ENCODE peak calls at places on chromosomes 11 and 22, in eight cellular contexts. G is cardiac fibroblast; F is neural progenitor cell; D is endothelial cell; L is NB4; C is CD4-positive, alpha-beta T cell; V is AG10803; J is lung. H is an unnamed sample.
A peak's percentile ranks its signal among the peaks of the same experiment; 100 is the strongest.

GRCh38 chr11:1203505-1204271 is 19.2 kb upstream of the MUC5B start:
- DNase-seq in G (no peak), F (no peak), D (no peak), L (no peak), C (no peak), V (no peak), J (no peak), H (peak; percentile 70)

GRCh38 chr11:58726594-58727414 is 4.9 kb downstream of the GLYAT start:
- DNase-seq in G (no peak), F (no peak), D (no peak), L (peak; percentile 24), C (no peak), V (no peak), J (no peak), H (no peak)

GRCh38 chr11:71425851-71426250 is 22.3 kb downstream of the DHCR7 start:
- DNase-seq in G (no peak), F (no peak), D (no peak), L (no peak), C (no peak), V (no peak), J (no peak), H (no peak)

GRCh38 chr11:26088391-26088790 is 243.5 kb upstream of the ANO3 start:
- DNase-seq in G (peak; percentile 31), F (no peak), D (no peak), L (no peak), C (no peak), V (peak; percentile 68), J (no peak), H (no peak)

GRCh38 chr11:7910389-7910788 is 20.7 kb downstream of the OR10A6 start:
- DNase-seq in G (no peak), F (no peak), D (no peak), L (no peak), C (no peak), V (no peak), J (no peak), H (no peak)

GRCh38 chr22:21951931-21952465 is 650 bp downstream of the PPM1F start:
- DNase-seq in G (peak; percentile 48), F (peak; percentile 69), D (peak; percentile 33), L (peak; percentile 63), C (no peak), V (peak; percentile 49), J (no peak), H (no peak)

GRCh38 chr22:24291538-24292201 is 21.0 kb downstream of the SPECC1L start:
- DNase-seq in G (no peak), F (no peak), D (no peak), L (no peak), C (no peak), V (no peak), J (no peak), H (no peak)

GRCh38 chr11:107457205-107457557 is 444 bp downstream of the CWF19L2 start:
- DNase-seq in G (no peak), F (peak; percentile 54), D (no peak), L (peak; percentile 52), C (no peak), V (no peak), J (no peak), H (no peak)

GRCh38 chr11:117703209-117703608 is 93.8 kb downstream of the DSCAML1 start:
- DNase-seq in G (no peak), F (peak; percentile 64), D (no peak), L (no peak), C (no peak), V (no peak), J (no peak), H (no peak)

GRCh38 chr22:31474743-31475142 is 14.9 kb downstream of the EIF4ENIF1 start:
- DNase-seq in G (peak; percentile 79), F (no peak), D (no peak), L (no peak), C (no peak), V (peak; percentile 98), J (no peak), H (no peak)

GRCh38 chr11:1546536-1547466 is 25.3 kb downstream of the DUSP8 start:
- DNase-seq in G (peak; percentile 10), F (peak; percentile 87), D (peak; percentile 59), L (peak; percentile 46), C (peak; percentile 27), V (no peak), J (no peak), H (no peak)

GRCh38 chr22:28904211-28904808 is 20.9 kb downstream of the ZNRF3 start:
- DNase-seq in G (no peak), F (no peak), D (no peak), L (no peak), C (no peak), V (peak; percentile 36), J (no peak), H (no peak)

GRCh38 chr11:22472306-22472705 is 134.1 kb downstream of the SLC17A6 start:
- DNase-seq in G (peak; percentile 36), F (peak; percentile 13), D (peak; percentile 8), L (no peak), C (no peak), V (no peak), J (no peak), H (no peak)

GRCh38 chr11:132715041-132715440 is 817.3 kb downstream of the OPCML start:
- DNase-seq in G (peak; percentile 44), F (no peak), D (no peak), L (no peak), C (no peak), V (peak; percentile 33), J (no peak), H (no peak)

GRCh38 chr11:32881286-32881685 is 11.3 kb upstream of the QSER1 start:
- DNase-seq in G (peak; percentile 45), F (no peak), D (no peak), L (no peak), C (no peak), V (no peak), J (no peak), H (no peak)

GRCh38 chr11:91904792-91905785 is 319.5 kb upstream of the FAT3 start:
- DNase-seq in G (no peak), F (no peak), D (no peak), L (peak; percentile 12), C (no peak), V (no peak), J (no peak), H (no peak)

GRCh38 chr11:128738942-128739341 is 45.1 kb downstream of the FLI1 start:
- DNase-seq in G (no peak), F (no peak), D (no peak), L (peak; percentile 37), C (peak; percentile 32), V (no peak), J (no peak), H (no peak)

GRCh38 chr11:12007769-12008737 is at the start of gene DKK3:
- DNase-seq in G (no peak), F (peak; percentile 82), D (peak; percentile 16), L (no peak), C (no peak), V (peak; percentile 63), J (no peak), H (no peak)

GRCh38 chr11:46736615-46737014 is 17.6 kb downstream of the F2 start:
- DNase-seq in G (no peak), F (no peak), D (no peak), L (no peak), C (no peak), V (peak; percentile 48), J (no peak), H (no peak)

GRCh38 chr22:19168088-19168890 is 10.2 kb downstream of the SLC25A1 start:
- DNase-seq in G (no peak), F (peak; percentile 2), D (no peak), L (no peak), C (no peak), V (no peak), J (no peak), H (no peak)
- TF ChIP-seq CTCF in G (no peak), F (peak; percentile 11), D (no peak), L (peak; percentile 33), C (no peak), V (no peak), J (no peak), H (peak; percentile 14)

DNA sequence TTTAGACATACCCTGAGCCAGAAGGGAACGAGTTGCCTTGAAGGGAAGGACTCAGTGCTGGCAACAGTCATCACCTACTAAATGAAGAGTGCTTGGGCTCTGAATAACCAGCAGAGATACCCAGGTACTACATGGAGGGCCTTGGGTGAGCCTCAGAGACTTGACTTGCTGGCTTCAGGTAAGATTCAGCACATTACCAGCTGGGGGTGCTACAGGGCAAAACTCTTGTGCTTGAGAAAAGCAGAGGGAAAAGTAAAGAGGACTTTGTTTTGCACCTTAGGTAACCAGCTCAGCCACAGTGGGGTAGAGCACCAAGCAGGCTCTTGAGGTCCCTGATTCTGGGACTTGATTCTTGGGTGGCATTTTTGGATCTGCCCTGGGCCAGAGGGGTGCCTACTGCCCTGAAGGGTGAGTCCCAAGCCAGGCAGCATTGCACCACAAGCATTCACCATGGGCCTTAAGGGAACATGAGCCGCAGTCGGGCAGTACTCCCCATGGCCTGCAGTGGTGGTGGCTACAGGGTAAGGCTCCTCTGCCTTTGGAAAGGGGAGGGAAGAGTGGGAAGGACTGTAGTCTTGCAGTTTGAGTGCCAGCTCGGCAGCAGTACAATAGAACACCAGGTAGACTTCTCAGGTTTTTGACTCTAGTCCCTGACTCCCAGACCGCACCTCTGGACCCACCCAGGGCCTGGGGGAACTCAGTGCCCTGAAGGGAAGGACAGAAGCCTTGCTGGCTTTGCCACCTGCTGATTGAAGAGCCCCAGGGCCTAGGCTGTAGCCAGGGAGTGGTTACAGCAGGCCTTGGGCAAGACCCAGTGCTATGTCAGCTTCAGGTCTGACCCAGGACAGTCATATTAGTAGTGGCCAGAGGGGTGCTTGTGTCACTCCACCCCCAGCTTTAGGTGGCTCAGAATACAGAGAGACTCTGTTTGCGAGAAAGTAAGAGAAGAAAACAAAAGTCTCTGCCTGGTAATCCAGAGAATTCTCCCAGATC is 22.7 kb upstream of the PLEKHA7 start:
- DNase-seq in G (no peak), F (peak; percentile 44), D (no peak), L (peak; percentile 37), C (no peak), V (no peak), J (no peak), H (no peak)
- TF ChIP-seq CTCF in G (no peak), F (peak; percentile 44), D (no peak), L (no peak), C (no peak), V (no peak), J (no peak), H (no peak)

DNA sequence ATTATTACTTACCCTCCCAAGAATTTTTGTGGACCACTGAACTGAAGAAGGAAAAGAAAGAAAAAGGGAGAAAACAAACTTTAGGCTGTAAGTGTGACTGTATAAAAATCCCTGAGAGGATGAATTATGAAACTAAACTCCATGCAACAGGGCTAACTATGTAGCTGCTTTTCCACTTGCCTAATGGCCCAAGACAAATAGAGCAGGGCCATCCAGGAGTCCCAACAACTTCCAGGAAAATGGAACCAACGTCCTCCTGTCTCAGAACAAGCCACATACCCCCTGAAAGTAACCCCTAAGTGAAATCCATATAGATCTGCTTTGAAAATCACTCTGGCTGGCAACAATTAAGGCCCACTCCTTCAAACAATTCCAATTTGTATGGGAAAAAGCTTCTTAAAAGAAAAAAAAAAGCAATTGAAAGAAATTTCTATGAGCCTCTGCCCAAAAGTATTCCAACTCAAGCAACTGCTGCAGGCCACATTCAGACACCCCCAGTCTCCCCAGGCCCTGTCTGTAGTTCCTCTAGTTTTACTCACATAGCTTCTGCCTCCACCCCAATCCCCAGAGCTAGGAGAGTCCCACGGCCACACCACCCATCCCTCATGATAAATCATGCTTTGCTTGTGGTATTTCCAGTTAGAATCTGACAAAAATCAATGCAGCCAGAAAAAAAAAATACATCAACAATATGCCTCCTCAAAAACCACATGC is 12.7 kb downstream of the RBFOX2 start:
- DNase-seq in G (no peak), F (no peak), D (no peak), L (no peak), C (no peak), V (peak; percentile 43), J (no peak), H (no peak)
- TF ChIP-seq CTCF in G (no peak), F (no peak), D (no peak), L (no peak), C (no peak), V (no peak), J (no peak), H (no peak)

GRCh38 chr11:10906521-10906920 is 48.7 kb upstream of the ZBED5 start:
- DNase-seq in G (peak; percentile 54), F (no peak), D (no peak), L (no peak), C (no peak), V (peak; percentile 87), J (no peak), H (no peak)
- TF ChIP-seq CTCF in G (peak; percentile 36), F (no peak), D (no peak), L (no peak), C (no peak), V (peak; percentile 39), J (no peak), H (no peak)

H was measured in type B pancreatic cell.